ENCODE peak calls at places on chromosomes 11 and 22, in eight cellular contexts. Y, G, Z, J, O, S, R and B are unnamed samples.

GRCh38 chr11:1834132-1834610 is 619 bp upstream of the SYT8 start:
- DNase-seq in Y (no peak), O (peak; percentile 95), R (no peak), J (peak; percentile 73), G (no peak), Z (peak; percentile 98), S (no peak), B (peak; percentile 22)

GRCh38 chr11:134565343-134565891 is 153.4 kb upstream of the B3GAT1 start:
- DNase-seq in J (no peak), S (no peak), R (no peak), G (no peak), O (no peak), Y (no peak), Z (no peak), B (no peak)

GRCh38 chr11:119149371-119150275 is 771 bp downstream of the ABCG4 start:
- DNase-seq in G (no peak), R (no peak), Z (no peak), S (no peak), J (no peak), Y (no peak), O (no peak), B (peak; percentile 8)

GRCh38 chr11:122853261-122853660 is 15.0 kb downstream of the CRTAM start:
- DNase-seq in S (no peak), J (no peak), O (no peak), R (no peak), Z (no peak), Y (no peak), G (no peak), B (no peak)

GRCh38 chr11:86174101-86175046 is 70.2 kb upstream of the EED start:
- DNase-seq in R (peak; percentile 74), S (peak; percentile 72), J (no peak), Z (peak; percentile 51), G (peak; percentile 91), O (peak; percentile 65), Y (peak; percentile 25), B (peak; percentile 28)

GRCh38 chr11:57299150-57299737 is 25.5 kb downstream of the TNKS1BP1 start:
- DNase-seq in O (no peak), S (no peak), J (no peak), Y (no peak), Z (no peak), R (no peak), G (no peak), B (no peak)

GRCh38 chr11:130634981-130635473 is 186.6 kb downstream of the ADAMTS15 start:
- DNase-seq in Z (no peak), R (no peak), O (no peak), S (no peak), G (no peak), Y (no peak), J (no peak), B (no peak)

GRCh38 chr22:50141891-50142363 is 28.6 kb upstream of the PANX2 start:
- DNase-seq in O (no peak), S (peak; percentile 3), G (no peak), J (no peak), Y (no peak), R (peak; percentile 22), Z (no peak), B (no peak)

GRCh38 chr22:38462960-38463784 is 4.7 kb upstream of the KDELR3 start:
- DNase-seq in O (peak; percentile 49), S (no peak), J (peak; percentile 72), Y (no peak), G (no peak), R (no peak), Z (peak; percentile 53), B (peak; percentile 30)

GRCh38 chr11:20795005-20795404 is 125.6 kb downstream of the NELL1 start:
- DNase-seq in Y (no peak), S (no peak), Z (no peak), G (no peak), R (no peak), O (no peak), J (no peak), B (no peak)

GRCh38 chr11:113705871-113706654 is at the start of gene TMPRSS5:
- DNase-seq in R (peak; percentile 75), Z (no peak), S (no peak), O (no peak), J (no peak), Y (no peak), G (no peak), B (no peak)

GRCh38 chr11:59029490-59029889 is 56.6 kb upstream of the GLYATL1B start:
- DNase-seq in S (no peak), O (no peak), R (no peak), J (no peak), Y (no peak), G (no peak), Z (no peak), B (no peak)

GRCh38 chr11:59025097-59025496 is 61.0 kb upstream of the GLYATL1B start:
- DNase-seq in Y (no peak), G (no peak), J (no peak), O (no peak), S (no peak), Z (peak; percentile 29), R (no peak), B (no peak)

GRCh38 chr11:59028105-59028504 is 58.0 kb upstream of the GLYATL1B start:
- DNase-seq in O (no peak), S (no peak), Y (no peak), Z (no peak), J (no peak), G (no peak), R (no peak), B (no peak)

GRCh38 chr11:59030037-59030436 is 56.1 kb upstream of the GLYATL1B start:
- DNase-seq in R (no peak), J (peak; percentile 54), S (no peak), Y (no peak), G (no peak), O (no peak), Z (no peak), B (no peak)
- H3K27ac ChIP-seq in R (no peak overlapping the region), J (no peak overlapping the region), S (no peak overlapping the region), Y (no peak overlapping the region), G (no peak overlapping the region), O (no peak overlapping the region), Z (no peak overlapping the region), B (no peak overlapping the region)

DNA sequence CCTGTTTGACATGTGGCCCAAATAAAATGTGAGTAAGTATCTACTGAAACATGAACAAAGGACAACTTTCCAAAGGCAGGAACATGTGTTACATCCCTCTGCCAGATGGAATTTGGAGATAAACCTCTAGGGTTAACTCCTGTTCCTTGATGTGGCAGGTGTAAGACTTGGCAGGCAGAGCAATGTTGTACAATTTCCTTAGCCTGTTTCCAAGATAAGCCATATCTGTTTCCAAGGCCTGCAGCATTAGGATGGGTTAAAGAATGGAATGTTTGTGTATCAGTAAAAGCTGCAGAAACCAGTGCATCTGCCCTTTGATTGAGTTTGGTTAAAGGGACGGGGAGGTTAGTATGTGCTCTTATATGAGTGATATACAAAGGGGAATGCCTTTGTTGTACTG is 8.8 kb upstream of the DNAJB13 start:
- DNase-seq in O (no peak), J (no peak), Z (no peak), R (no peak), S (no peak), G (no peak), Y (no peak), B (no peak)
- TF ChIP-seq POLR2A in O (no peak), J (no peak), Z (no peak), R (no peak), S (no peak), G (no peak), Y (no peak), B (no peak)

GRCh38 chr22:16562711-16563554 is 29.7 kb downstream of the CCT8L2 start:
- DNase-seq in S (no peak), O (peak; percentile 51), Z (no peak), G (no peak), J (no peak), R (no peak), Y (no peak), B (no peak)
- H3K9me3 ChIP-seq in S (peaks cover 4% of the 10 kb centered on the region), O (no peaks in the 10 kb centered on the region), Z (no peaks in the 10 kb centered on the region), G (no peaks in the 10 kb centered on the region), J (peaks cover 10% of the 10 kb centered on the region), R (no peaks in the 10 kb centered on the region), Y (peaks cover 52% of the 10 kb centered on the region), B (no peaks in the 10 kb centered on the region)

DNA sequence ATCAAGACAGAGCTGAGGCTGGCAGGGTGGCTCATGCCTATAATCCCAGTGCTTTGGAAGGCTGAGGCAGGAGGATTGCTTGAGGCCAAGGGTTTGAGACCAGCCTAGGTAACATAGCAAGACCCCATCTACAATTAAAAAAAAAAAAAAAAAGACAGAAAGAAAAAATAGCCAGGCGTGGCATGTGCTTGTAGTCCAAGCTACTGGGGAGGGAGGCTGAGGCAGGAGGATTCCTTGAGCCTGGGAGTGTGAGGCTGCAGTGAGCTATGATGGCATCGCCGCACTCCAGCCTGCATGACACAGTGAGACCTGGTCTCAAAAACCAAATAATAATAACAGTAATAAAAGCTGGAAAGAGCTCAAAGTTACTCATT is 9.4 kb downstream of the SERPIND1 start:
- DNase-seq in O (no peak), Z (no peak), G (no peak), S (no peak), R (no peak), J (no peak), Y (no peak), B (no peak)
- H3K27ac ChIP-seq in O (no peak overlapping the region), Z (no peak overlapping the region), G (no peak overlapping the region), S (no peak overlapping the region), R (no peak overlapping the region), J (no peak overlapping the region), Y (no peak overlapping the region), B (no peak overlapping the region)

GRCh38 chr11:47220401-47220821 is 5.6 kb downstream of the DDB2 start:
- DNase-seq in G (no peak), S (no peak), Z (no peak), O (no peak), J (no peak), Y (no peak), R (no peak), B (no peak)
- TF ChIP-seq POLR2A in G (no peak), S (no peak), Z (no peak), O (no peak), J (no peak), Y (no peak), R (no peak), B (no peak)

GRCh38 chr11:42273977-42274376 is 814.5 kb upstream of the LRRC4C start:
- DNase-seq in J (no peak), R (no peak), G (no peak), Z (no peak), S (no peak), O (no peak), Y (no peak), B (no peak)
- H3K9me3 ChIP-seq in J (peaks cover 36% of the 10 kb centered on the region), R (peaks cover 6% of the 10 kb centered on the region), G (peaks cover 7% of the 10 kb centered on the region), Z (peaks cover 7% of the 10 kb centered on the region), S (peaks cover 13% of the 10 kb centered on the region), O (no peaks in the 10 kb centered on the region), Y (peaks cover 25% of the 10 kb centered on the region), B (no peaks in the 10 kb centered on the region)

DNA sequence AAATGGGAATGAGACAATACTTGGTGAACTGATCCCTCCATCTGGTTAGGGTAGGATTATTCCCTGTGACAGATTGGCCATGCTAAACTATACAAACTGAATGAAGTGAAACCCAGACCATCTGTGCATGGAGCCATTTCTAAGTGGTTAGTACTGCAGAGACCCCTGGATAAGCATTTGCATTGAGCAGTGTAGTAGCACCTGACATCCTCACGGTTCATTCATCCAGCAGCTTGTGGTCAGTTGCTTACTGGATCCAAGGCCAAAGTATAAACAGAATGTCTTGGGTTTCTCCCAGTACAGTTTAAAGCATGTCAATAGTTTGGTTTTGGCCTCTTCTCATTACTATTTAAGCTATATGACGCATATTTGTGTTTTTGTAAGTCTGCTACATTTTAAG is 93.8 kb upstream of the ARHGAP42 start:
- DNase-seq in S (no peak), J (no peak), Y (no peak), G (no peak), R (no peak), O (no peak), Z (no peak), B (no peak)
- H3K27ac ChIP-seq in S (no peak overlapping the region), J (no peak overlapping the region), Y (no peak overlapping the region), G (no peak overlapping the region), R (no peak overlapping the region), O (peak overlapping the region; percentile 33), Z (no peak overlapping the region), B (no peak overlapping the region)

GRCh38 chr11:10786451-10786850 is 22.3 kb downstream of the EIF4G2 start:
- DNase-seq in G (no peak), Z (no peak), R (no peak), S (no peak), J (no peak), O (no peak), Y (no peak), B (no peak)
- TF ChIP-seq POLR2A in G (no peak), Z (no peak), R (no peak), S (no peak), J (no peak), O (no peak), Y (no peak), B (no peak)